ENCODE peak calls at places on chromosomes 5 and 9, in four cellular contexts. D is adrenal gland, J is lower lobe of right lung, P is A673. Z is an unnamed sample.
A peak's percentile ranks its signal among the peaks of the same experiment; 100 is the strongest.

GRCh38 chr5:151084363-151084762 is 3.5 kb upstream of the TNIP1 start:
- DNase-seq in D (no peak), J (no peak), P (no peak), Z (no peak)

GRCh38 chr5:5585751-5586341 is 163.4 kb downstream of the ICE1 start:
- DNase-seq in D (no peak), J (no peak), P (peak; percentile 10), Z (peak; percentile 32)

GRCh38 chr5:154962494-154962893 is 21.6 kb downstream of the MRPL22 start:
- DNase-seq in D (no peak), J (no peak), P (no peak), Z (no peak)

GRCh38 chr9:128920381-128921058 is at the start of gene PHYHD1:
- DNase-seq in D (peak; percentile 88), J (peak; percentile 76), P (peak; percentile 72), Z (no peak)

GRCh38 chr9:123807241-123807640 is 122.7 kb downstream of the DENND1A start:
- DNase-seq in D (no peak), J (no peak), P (no peak), Z (no peak)

GRCh38 chr5:38518341-38518740 is 38.1 kb downstream of the LIFR start:
- DNase-seq in D (no peak), J (no peak), P (no peak), Z (no peak)

GRCh38 chr5:172150514-172151425 is 37.3 kb downstream of the STK10 start:
- DNase-seq in D (peak; percentile 57), J (peak; percentile 88), P (no peak), Z (no peak)

GRCh38 chr5:123365163-123365562 is 58.0 kb downstream of the CEP120 start:
- DNase-seq in D (no peak), J (no peak), P (no peak), Z (no peak)

GRCh38 chr5:44089419-44090125 is 299.6 kb downstream of the FGF10 start:
- DNase-seq in D (no peak), J (no peak), P (no peak), Z (no peak)

GRCh38 chr5:133827830-133828229 is 140.6 kb downstream of the C5orf15 start:
- DNase-seq in D (no peak), J (no peak), P (no peak), Z (no peak)

GRCh38 chr5:32290922-32291321 is 21.8 kb downstream of the MTMR12 start:
- DNase-seq in D (no peak), J (no peak), P (no peak), Z (no peak)

GRCh38 chr5:157571357-157571827 is 4.2 kb downstream of the ADAM19 start:
- DNase-seq in D (no peak), J (no peak), P (no peak), Z (no peak)

GRCh38 chr5:177508837-177509236 is 789 bp downstream of the DOK3 start:
- DNase-seq in D (no peak), J (no peak), P (no peak), Z (no peak)

GRCh38 chr9:128885376-128885775 is 3.4 kb downstream of the LRRC8A start:
- DNase-seq in D (no peak), J (no peak), P (no peak), Z (no peak)

GRCh38 chr9:994005-994404 is 17.6 kb downstream of the DMRT3 start:
- DNase-seq in D (no peak), J (no peak), P (no peak), Z (no peak)

GRCh38 chr5:59218424-59219045 is 635.7 kb downstream of the RAB3C start:
- DNase-seq in D (no peak), J (no peak), P (peak; percentile 43), Z (no peak)

GRCh38 chr5:138724470-138725146 is 28.6 kb upstream of the CTNNA1 start:
- DNase-seq in D (peak; percentile 54), J (peak; percentile 71), P (no peak), Z (no peak)

GRCh38 chr5:130740047-130740569 is 424.9 kb downstream of the HINT1 start:
- DNase-seq in D (no peak), J (no peak), P (no peak), Z (no peak)

GRCh38 chr5:157740211-157740610 is 3.3 kb upstream of the LSM11 start:
- DNase-seq in D (no peak), J (no peak), P (no peak), Z (no peak)

DNA sequence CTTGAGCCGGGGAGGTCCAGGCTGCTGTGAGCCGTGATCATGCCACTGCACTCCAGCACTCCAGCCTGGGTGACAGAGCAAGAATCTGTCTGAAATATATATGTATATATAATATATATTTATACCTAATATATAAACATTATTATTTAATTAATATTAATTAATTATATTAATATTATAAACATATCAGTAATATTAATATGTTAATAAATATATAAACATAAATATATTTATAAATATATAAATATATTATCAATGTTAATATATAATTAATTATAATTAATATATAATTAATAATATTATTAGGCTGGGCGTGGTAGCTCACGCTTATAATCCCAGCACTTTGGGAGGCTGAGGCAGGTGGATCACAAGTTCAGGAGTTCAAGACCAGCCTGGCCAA is 41.1 kb downstream of the F2R start:
- DNase-seq in D (no peak), J (no peak), P (no peak), Z (no peak)
- TF ChIP-seq CTCF in D (no peak), J (no peak), P (no peak), Z (no peak)

DNA sequence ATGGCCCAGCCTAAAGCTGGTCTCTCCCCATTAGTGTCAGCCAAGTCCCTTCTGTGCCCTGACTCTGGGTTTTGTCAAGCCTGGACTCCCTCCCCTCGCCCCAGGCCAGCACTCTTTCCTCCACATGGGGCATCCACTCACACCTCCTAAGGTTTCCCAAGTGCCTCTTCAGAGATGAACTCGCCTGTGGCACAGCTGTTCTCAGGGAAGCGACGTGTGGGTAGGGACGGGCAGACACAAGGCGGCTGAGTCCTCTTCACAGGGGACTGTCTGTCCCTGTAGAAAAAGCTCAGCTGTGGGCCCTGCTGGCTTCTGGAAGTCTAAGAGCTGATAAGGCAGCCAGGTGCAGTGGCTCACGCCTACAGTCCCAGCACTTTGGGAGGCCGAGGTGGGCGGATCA is 78.5 kb downstream of the CACNA1B start:
- DNase-seq in D (no peak), J (no peak), P (no peak), Z (no peak)
- H3K9me3 ChIP-seq in D (no peaks in the 10 kb centered on the region), J (no peaks in the 10 kb centered on the region), P (no peaks in the 10 kb centered on the region), Z (no peaks in the 10 kb centered on the region)

GRCh38 chr5:91941590-91941989 is 558.5 kb upstream of the ARRDC3 start:
- DNase-seq in D (no peak), J (no peak), P (no peak), Z (no peak)

GRCh38 chr5:91938441-91938840 is 555.3 kb upstream of the ARRDC3 start:
- DNase-seq in D (no peak), J (no peak), P (peak; percentile 19), Z (no peak)

GRCh38 chr5:91937121-91937520 is 554.0 kb upstream of the ARRDC3 start:
- DNase-seq in D (no peak), J (no peak), P (no peak), Z (no peak)
- H3K4me1 ChIP-seq in D (no peaks in the 10 kb centered on the region), J (no peaks in the 10 kb centered on the region), P (peaks cover 6% of the 10 kb centered on the region), Z (no peaks in the 10 kb centered on the region)

GRCh38 chr9:2241461-2241874 is 226.3 kb downstream of the SMARCA2 start:
- DNase-seq in D (peak; percentile 37), J (no peak), P (no peak), Z (no peak)
- TF ChIP-seq CTCF in D (no peak), J (peak; percentile 31), P (peak; percentile 36), Z (no peak)

GRCh38 chr9:96762562-96762961 is 15.3 kb downstream of the ZNF510 start:
- DNase-seq in D (no peak), J (no peak), P (no peak), Z (no peak)
- H3K9me3 ChIP-seq in D (peaks cover 36% of the 10 kb centered on the region), J (peaks cover 100% of the 10 kb centered on the region), P (peaks cover 85% of the 10 kb centered on the region), Z (peaks cover 87% of the 10 kb centered on the region)

DNA sequence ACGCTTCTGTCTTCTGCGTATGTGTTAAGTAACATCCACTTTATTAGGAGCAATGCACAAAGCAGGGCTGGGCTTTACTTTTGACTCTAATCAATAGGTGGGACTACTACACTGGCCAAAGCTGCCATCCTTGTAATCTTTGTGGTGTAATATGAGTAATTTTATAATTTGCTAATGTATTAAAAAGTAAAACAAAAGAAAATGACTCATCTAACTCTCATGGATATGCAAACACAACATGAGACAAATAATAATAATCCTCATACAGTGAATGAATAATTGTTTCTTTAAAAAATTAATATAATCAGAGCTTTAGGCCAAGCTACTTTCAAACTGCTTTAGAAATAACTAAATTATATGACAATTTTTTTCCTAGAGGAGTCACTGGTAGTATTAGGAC is 90.7 kb downstream of the NR3C1 start:
- DNase-seq in D (no peak), J (no peak), P (no peak), Z (no peak)
- H3K4me1 ChIP-seq in D (peaks cover 5% of the 10 kb centered on the region), J (peaks cover 42% of the 10 kb centered on the region), P (no peaks in the 10 kb centered on the region), Z (peaks cover 23% of the 10 kb centered on the region)

DNA sequence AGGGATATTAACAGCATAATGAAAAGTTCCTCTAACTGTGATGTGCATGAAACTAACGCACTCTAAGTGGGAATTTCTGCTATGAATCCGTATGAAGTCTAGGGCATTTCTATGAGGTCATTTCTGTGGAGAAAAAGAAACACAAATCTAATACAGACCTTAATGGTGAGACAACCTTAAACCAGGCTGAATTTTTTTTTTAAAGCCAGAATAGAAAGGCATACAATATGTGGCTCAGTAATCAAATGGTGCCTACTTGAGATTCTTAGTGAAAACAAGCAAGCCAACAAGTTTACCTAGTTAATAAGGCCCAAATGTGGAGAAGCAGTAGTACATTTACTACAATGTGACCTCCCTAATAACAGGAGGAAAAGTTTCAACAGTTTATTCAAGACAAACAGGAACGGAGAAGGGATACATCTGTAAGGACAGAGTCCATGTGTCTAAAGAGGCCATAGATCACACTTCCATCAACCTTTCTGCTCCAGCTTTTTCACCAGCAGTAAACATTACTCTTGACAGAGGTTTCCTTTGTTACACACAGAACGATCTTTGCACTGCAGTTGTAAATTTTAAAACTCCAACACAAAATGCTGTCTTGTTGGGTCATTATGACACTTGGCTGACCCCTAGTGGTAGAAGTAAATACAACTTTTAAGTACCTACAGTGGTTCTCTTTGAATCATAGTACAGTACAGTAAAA is 26.2 kb downstream of the CARNMT1 start:
- DNase-seq in D (no peak), J (no peak), P (peak; percentile 85), Z (no peak)
- TF ChIP-seq CTCF in D (peak; percentile 80), J (peak; percentile 71), P (peak; percentile 71), Z (peak; percentile 70)